ENCODE peak calls at places on chromosomes 3 and 15, in five cellular contexts. N, U, S, E and L are unnamed samples.
A peak's percentile ranks its signal among the peaks of the same experiment; 100 is the strongest.

GRCh38 chr3:194688207-194688711 is 2.6 kb downstream of the FAM43A start:
- DNase-seq in N (peak; percentile 44), U (peak; percentile 23), S (no peak), E (no peak), L (no peak)

GRCh38 chr3:79597719-79598118 is 170.1 kb downstream of the ROBO1 start:
- DNase-seq in N (no peak), U (no peak), S (no peak), E (no peak), L (no peak)

GRCh38 chr3:127768346-127769008 is 53.8 kb downstream of the MGLL start:
- DNase-seq in N (no peak), U (peak; percentile 99), S (no peak), E (peak; percentile 94), L (no peak)

GRCh38 chr3:187629711-187630110 is 40.5 kb downstream of the SST start:
- DNase-seq in N (no peak), U (no peak), S (no peak), E (no peak), L (no peak)

GRCh38 chr15:73685561-73685960 is 1.4 kb downstream of the CD276 start:
- DNase-seq in N (no peak), U (peak; percentile 20), S (no peak), E (no peak), L (no peak)

GRCh38 chr3:135458539-135458938 is 507.0 kb upstream of the PPP2R3A start:
- DNase-seq in N (no peak), U (no peak), S (no peak), E (no peak), L (no peak)

GRCh38 chr3:169466990-169467389 is 196.5 kb downstream of the MECOM start:
- DNase-seq in N (no peak), U (no peak), S (no peak), E (no peak), L (no peak)

GRCh38 chr3:100254168-100254777 is 6.5 kb upstream of the TBC1D23 start:
- DNase-seq in N (peak; percentile 25), U (peak; percentile 78), S (peak; percentile 24), E (no peak), L (peak; percentile 27)

GRCh38 chr3:15306979-15307359 is 25.4 kb downstream of the SH3BP5 start:
- DNase-seq in N (no peak), U (no peak), S (no peak), E (no peak), L (no peak)

GRCh38 chr3:15307580-15307979 is 24.8 kb downstream of the SH3BP5 start:
- DNase-seq in N (no peak), U (no peak), S (no peak), E (no peak), L (no peak)

GRCh38 chr3:15303728-15304127 is 28.7 kb downstream of the SH3BP5 start:
- DNase-seq in N (no peak), U (no peak), S (no peak), E (no peak), L (no peak)

GRCh38 chr3:15303216-15303615 is 29.2 kb downstream of the SH3BP5 start:
- DNase-seq in N (no peak), U (no peak), S (no peak), E (no peak), L (no peak)

DNA sequence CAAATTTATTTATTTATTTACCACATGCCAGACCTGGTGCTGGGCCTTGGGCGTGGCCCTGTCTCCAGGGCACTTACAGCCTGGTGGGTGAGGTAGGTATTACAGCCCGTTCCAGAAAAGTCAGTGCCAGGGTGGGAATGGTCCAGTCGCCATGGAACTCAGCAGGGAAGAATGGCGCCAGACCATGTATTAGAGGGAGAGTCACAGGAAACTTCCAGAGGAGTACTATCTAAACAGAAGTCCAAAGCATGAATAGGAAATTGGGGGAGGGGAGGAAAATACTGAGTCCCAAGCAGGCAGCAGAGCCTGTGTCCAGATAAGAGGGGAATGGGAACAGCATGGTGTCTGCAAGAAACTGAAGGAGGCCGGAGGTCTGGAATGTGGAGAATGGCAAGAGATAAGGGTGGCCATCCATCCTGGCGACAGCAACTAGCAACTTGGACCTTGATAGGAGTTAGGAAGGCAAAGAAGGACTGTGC is 27.0 kb downstream of the SH3BP5 start:
- DNase-seq in N (no peak), U (peak; percentile 49), S (no peak), E (no peak), L (no peak)
- TF ChIP-seq CTCF in N (no peak), U (peak; percentile 19), S (peak; percentile 55), E (peak; percentile 23), L (peak; percentile 83)

GRCh38 chr3:94716326-94717018 is 653.6 kb downstream of the NSUN3 start:
- DNase-seq in N (no peak), U (no peak), S (no peak), E (no peak), L (no peak)
- TF ChIP-seq CTCF in N (peak; percentile 16), U (no peak), S (no peak), E (peak; percentile 35), L (no peak)

DNA sequence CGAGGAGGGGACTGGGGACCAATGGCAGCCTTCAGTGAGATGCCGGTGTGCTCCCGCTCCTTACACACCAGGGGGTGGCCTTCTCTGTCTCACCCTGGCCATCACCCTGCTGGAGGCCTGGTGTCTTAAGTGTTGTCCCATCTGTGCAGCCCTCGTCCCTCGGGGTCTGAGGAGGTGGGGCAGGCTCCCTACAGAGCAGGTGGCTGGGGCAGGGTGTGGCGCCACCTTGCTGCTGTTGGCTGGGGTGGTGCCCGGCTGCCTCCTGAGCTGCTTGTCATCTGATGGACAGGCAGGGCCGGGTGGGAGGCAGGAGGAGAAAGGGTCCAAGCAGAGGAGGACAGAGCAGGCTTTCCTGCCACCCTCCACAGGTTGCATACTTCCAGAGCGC is 25.9 kb downstream of the PTPN23 start:
- DNase-seq in N (no peak), U (no peak), S (no peak), E (no peak), L (no peak)
- TF ChIP-seq CTCF in N (peak; percentile 9), U (no peak), S (peak; percentile 2), E (peak; percentile 13), L (no peak)

GRCh38 chr15:80173022-80173759 is 20.4 kb downstream of the FAH start:
- DNase-seq in N (peak; percentile 47), U (peak; percentile 52), S (peak; percentile 35), E (no peak), L (peak; percentile 75)
- TF ChIP-seq CTCF in N (peak; percentile 73), U (peak; percentile 75), S (peak; percentile 87), E (peak; percentile 81), L (peak; percentile 59)

DNA sequence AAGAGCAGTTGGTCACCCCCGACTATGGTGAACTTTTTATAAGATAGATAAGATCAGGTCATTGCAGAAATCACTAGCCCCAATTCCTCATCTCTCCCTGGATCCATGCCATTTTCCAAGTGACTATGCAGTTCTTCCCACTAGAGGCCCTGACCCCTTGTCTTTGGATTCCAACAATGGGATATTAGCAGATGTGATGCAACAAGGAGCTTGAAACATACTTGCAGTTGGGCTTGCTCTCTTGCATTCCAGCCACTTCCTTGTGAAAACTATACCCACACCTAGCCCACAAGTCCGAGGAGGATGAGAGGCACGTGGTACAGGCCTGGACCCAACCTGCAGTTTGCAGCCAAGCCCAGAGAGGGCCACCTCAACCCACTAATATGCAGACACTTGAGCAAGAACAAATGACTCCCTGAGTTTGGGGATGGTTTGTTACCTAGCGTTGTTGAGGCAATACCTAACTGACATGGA is 60.6 kb downstream of the SUCLG2 start:
- DNase-seq in N (no peak), U (peak; percentile 11), S (no peak), E (no peak), L (no peak)
- TF ChIP-seq CTCF in N (no peak), U (peak; percentile 10), S (peak; percentile 25), E (no peak), L (no peak)

DNA sequence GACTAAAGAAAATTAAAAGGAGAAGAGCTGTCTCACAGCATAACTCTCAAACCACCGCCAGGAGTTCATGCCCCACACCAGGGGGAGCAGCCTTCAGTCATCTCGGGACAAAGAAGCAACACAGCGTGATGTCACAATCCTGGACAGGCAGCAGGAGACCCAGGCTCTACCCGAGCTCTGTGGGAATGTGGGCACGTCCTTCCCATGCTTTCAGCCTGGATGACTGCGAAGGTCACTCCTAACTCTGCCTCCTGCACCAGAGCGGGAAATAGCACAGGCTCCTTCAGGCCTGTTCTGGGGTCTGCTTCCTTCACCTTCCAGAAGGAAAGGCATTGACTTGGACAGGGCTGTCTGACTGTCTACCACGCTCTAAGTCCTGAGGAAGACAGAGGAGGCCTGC is 31.3 kb downstream of the NOX5 start:
- DNase-seq in N (no peak), U (peak; percentile 37), S (no peak), E (no peak), L (no peak)
- TF ChIP-seq CTCF in N (no peak), U (peak; percentile 18), S (no peak), E (peak; percentile 41), L (no peak)

DNA sequence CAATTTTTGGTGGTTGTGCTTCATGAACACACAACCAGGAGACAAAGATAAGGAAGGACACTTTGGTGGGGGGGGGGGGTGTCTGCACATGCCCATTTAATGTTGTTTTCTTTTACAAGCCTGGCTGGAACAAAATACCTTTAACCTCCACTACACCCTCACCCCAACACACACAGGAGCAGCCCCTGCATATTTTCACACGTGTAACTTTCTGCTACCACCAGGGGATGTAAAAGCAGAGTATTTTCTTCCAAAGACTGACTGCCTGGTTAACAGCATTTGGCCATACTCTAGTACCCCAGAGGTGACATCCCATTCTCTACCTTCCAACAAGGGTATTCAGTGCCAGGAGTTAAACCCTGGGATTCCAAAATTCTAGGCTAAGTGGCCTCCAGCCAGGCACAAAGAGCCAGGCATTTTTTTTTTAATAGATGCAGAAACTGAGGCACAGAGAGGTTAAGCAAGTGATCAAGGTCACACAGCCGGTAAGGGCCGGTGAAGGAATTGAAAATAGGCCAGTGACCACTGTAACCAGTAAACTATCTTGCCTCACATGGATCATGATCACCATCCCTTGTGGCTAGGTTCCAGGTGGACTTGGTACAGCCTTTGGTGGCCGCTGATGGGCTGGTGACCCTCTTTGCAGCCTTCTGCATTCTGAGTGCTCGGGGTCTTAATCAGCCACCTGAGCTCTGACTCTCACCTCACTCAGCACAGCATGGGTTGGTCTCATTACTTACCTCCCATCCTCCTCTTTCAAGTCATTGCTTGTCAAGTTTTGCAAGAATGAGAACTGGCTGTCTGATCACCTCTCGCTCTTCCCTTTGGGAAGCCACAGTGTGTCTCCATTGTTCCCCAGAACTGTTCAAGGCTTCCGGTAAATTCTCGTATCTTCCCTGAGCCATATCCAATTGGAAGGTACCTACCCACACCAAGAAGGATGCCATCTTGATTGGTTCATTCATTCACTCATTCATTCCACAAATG is 20.4 kb downstream of the MAGI1 start:
- DNase-seq in N (no peak), U (no peak), S (no peak), E (no peak), L (no peak)
- TF ChIP-seq CTCF in N (no peak), U (no peak), S (no peak), E (no peak), L (no peak)

DNA sequence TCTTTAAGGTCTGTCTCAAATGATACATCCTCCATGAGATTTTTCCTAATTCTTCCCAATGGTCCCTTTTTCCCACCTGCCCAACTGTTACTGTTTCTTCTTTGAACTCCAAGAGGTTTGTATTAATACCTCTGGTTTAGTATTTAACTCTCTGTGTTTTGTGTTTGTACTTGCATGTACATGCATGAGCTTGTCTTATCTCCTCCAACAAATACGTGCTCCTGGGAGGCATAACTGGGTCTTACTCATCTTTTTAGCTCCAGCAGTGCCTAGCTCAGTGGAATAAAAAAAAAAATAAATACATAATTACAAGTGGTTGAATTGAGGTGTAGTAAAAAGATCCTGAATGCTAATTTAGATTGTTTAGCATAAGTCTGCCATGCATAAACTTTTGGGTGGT is 1.6 kb upstream of the LYSMD2 start:
- DNase-seq in N (no peak), U (no peak), S (no peak), E (no peak), L (no peak)
- TF ChIP-seq CTCF in N (no peak), U (no peak), S (no peak), E (no peak), L (no peak)